ENCODE peak calls at places on chromosomes 12 and 14, in seven cellular contexts. O, T, S, G, N, R and U are unnamed samples.

GRCh38 chr12:131928080-131928764 is 854 bp upstream of the PUS1 start:
- DNase-seq in O (no peak), T (no peak), S (no peak), G (no peak), N (no peak), R (no peak), U (no peak)

GRCh38 chr14:31228533-31228932 is 20.9 kb upstream of the HECTD1 start:
- DNase-seq in O (no peak), T (no peak), S (peak), G (no peak), N (no peak), R (no peak), U (peak)

GRCh38 chr12:60020068-60020467 is 424.2 kb downstream of the SLC16A7 start:
- DNase-seq in O (no peak), T (no peak), S (no peak), G (no peak), N (no peak), R (no peak), U (no peak)

GRCh38 chr14:71206766-71207371 is 299.6 kb downstream of the PCNX1 start:
- DNase-seq in O (no peak), T (peak), S (peak), G (peak), N (peak), R (peak), U (peak)

GRCh38 chr12:48279096-48279495 is 71.6 kb downstream of the ZNF641 start:
- DNase-seq in O (no peak), T (no peak), S (no peak), G (no peak), N (no peak), R (no peak), U (no peak)

GRCh38 chr12:101648195-101648594 is 49.2 kb upstream of the CHPT1 start:
- DNase-seq in O (no peak), T (no peak), S (no peak), G (no peak), N (no peak), R (no peak), U (no peak)

GRCh38 chr14:69266572-69267345 is 6.8 kb downstream of the GALNT16 start:
- DNase-seq in O (no peak), T (no peak), S (no peak), G (no peak), N (no peak), R (no peak), U (no peak)

GRCh38 chr14:24430682-24431568 is 1.2 kb downstream of the KHNYN start:
- DNase-seq in O (peak), T (peak), S (peak), G (no peak), N (no peak), R (peak), U (peak)

GRCh38 chr12:20420557-20420956 is 52.2 kb downstream of the PDE3A start:
- DNase-seq in O (no peak), T (no peak), S (no peak), G (no peak), N (no peak), R (no peak), U (no peak)

GRCh38 chr12:54958048-54958658 is 26.4 kb downstream of the TESPA1 start:
- DNase-seq in O (peak), T (peak), S (peak), G (no peak), N (peak), R (peak), U (peak)

GRCh38 chr14:95250126-95250824 is 69.4 kb downstream of the CLMN start:
- DNase-seq in O (no peak), T (no peak), S (no peak), G (no peak), N (no peak), R (no peak), U (no peak)

GRCh38 chr12:46124848-46125619 is 134.7 kb upstream of the SCAF11 start:
- DNase-seq in O (peak), T (peak), S (peak), G (peak), N (peak), R (peak), U (peak)

GRCh38 chr12:118061011-118061875 is at the start of gene WSB2:
- DNase-seq in O (peak), T (no peak), S (peak), G (no peak), N (peak), R (no peak), U (no peak)

GRCh38 chr14:58898655-58899316 is 261.0 kb downstream of the DACT1 start:
- DNase-seq in O (no peak), T (peak), S (peak), G (peak), N (peak), R (peak), U (peak)

GRCh38 chr14:20350860-20351259 is 7.4 kb downstream of the PARP2 start:
- DNase-seq in O (no peak), T (no peak), S (peak), G (no peak), N (no peak), R (peak), U (no peak)

GRCh38 chr14:34699873-34700621 is 14.3 kb downstream of the CFL2 start:
- DNase-seq in O (no peak), T (no peak), S (peak), G (peak), N (peak), R (peak), U (peak)

GRCh38 chr12:33676866-33677265 is 237.2 kb upstream of the SYT10 start:
- DNase-seq in O (no peak), T (no peak), S (no peak), G (peak), N (no peak), R (no peak), U (no peak)

GRCh38 chr14:90193925-90194324 is 62.4 kb upstream of the PSMC1 start:
- DNase-seq in O (no peak), T (no peak), S (no peak), G (no peak), N (no peak), R (no peak), U (no peak)